ENCODE peak calls at places on chromosome 19, in six cellular contexts. R, W, G, U, K and P are unnamed samples.

GRCh38 chr19:15010497-15011255 is 31.0 kb upstream of the SLC1A6 start:
- DNase-seq in R (peak; percentile 94), W (no peak), G (no peak), U (no peak), K (no peak), P (no peak)

GRCh38 chr19:11288349-11288748 is 7.6 kb upstream of the TSPAN16 start:
- DNase-seq in R (peak; percentile 44), W (no peak), G (no peak), U (peak; percentile 41), K (no peak), P (no peak)

GRCh38 chr19:55688422-55689218 is 13.6 kb downstream of the EPN1 start:
- DNase-seq in R (no peak), W (no peak), G (no peak), U (no peak), K (no peak), P (no peak)

GRCh38 chr19:55223291-55224037 is 5.1 kb downstream of the TMEM86B start:
- DNase-seq in R (no peak), W (no peak), G (no peak), U (no peak), K (no peak), P (no peak)

GRCh38 chr19:5447700-5448311 is 7.4 kb upstream of the ZNRF4 start:
- DNase-seq in R (no peak), W (no peak), G (no peak), U (no peak), K (no peak), P (no peak)

GRCh38 chr19:33481863-33482262 is 39.7 kb downstream of the PEPD start:
- DNase-seq in R (no peak), W (no peak), G (no peak), U (no peak), K (no peak), P (no peak)

GRCh38 chr19:50649433-50650391 is at the start of gene C19orf81:
- DNase-seq in R (peak; percentile 97), W (no peak), G (no peak), U (peak; percentile 6), K (no peak), P (no peak)

GRCh38 chr19:8506402-8506957 is 4.0 kb upstream of the PRAM1 start:
- DNase-seq in R (peak; percentile 75), W (no peak), G (no peak), U (no peak), K (peak; percentile 72), P (peak; percentile 53)

GRCh38 chr19:42284066-42284501 is 15.0 kb downstream of the CIC start:
- DNase-seq in R (peak; percentile 54), W (peak; percentile 78), G (peak; percentile 77), U (peak; percentile 71), K (peak; percentile 79), P (peak; percentile 85)

GRCh38 chr19:41877490-41877876 is 404 bp downstream of the CD79A start:
- DNase-seq in R (no peak), W (no peak), G (peak; percentile 83), U (no peak), K (no peak), P (no peak)

GRCh38 chr19:52734340-52734892 is 428 bp downstream of the ZNF611 start:
- DNase-seq in R (peak; percentile 39), W (no peak), G (no peak), U (no peak), K (peak; percentile 31), P (no peak)

GRCh38 chr19:56538761-56539263 is at the start of gene ZFP28:
- DNase-seq in R (peak; percentile 68), W (peak; percentile 85), G (peak; percentile 70), U (no peak), K (peak; percentile 86), P (no peak)

GRCh38 chr19:29667941-29668340 is 2.7 kb downstream of the PLEKHF1 start:
- DNase-seq in R (no peak), W (no peak), G (peak; percentile 81), U (no peak), K (no peak), P (no peak)

GRCh38 chr19:29666634-29667389 is 1.6 kb downstream of the PLEKHF1 start:
- DNase-seq in R (peak; percentile 71), W (peak; percentile 83), G (no peak), U (peak; percentile 64), K (peak; percentile 68), P (peak; percentile 51)

GRCh38 chr19:29667390-29667783 is 2.1 kb downstream of the PLEKHF1 start:
- DNase-seq in R (no peak), W (no peak), G (no peak), U (no peak), K (no peak), P (no peak)

GRCh38 chr19:29670255-29670654 is 5.0 kb downstream of the PLEKHF1 start:
- DNase-seq in R (no peak), W (no peak), G (no peak), U (no peak), K (no peak), P (no peak)

GRCh38 chr19:29668746-29669609 is 3.7 kb downstream of the PLEKHF1 start:
- DNase-seq in R (no peak), W (no peak), G (no peak), U (no peak), K (no peak), P (no peak)
- TF ChIP-seq CTCF in R (peak; percentile 44), W (peak; percentile 17), G (no peak), U (peak; percentile 6), K (no peak), P (no peak)

DNA sequence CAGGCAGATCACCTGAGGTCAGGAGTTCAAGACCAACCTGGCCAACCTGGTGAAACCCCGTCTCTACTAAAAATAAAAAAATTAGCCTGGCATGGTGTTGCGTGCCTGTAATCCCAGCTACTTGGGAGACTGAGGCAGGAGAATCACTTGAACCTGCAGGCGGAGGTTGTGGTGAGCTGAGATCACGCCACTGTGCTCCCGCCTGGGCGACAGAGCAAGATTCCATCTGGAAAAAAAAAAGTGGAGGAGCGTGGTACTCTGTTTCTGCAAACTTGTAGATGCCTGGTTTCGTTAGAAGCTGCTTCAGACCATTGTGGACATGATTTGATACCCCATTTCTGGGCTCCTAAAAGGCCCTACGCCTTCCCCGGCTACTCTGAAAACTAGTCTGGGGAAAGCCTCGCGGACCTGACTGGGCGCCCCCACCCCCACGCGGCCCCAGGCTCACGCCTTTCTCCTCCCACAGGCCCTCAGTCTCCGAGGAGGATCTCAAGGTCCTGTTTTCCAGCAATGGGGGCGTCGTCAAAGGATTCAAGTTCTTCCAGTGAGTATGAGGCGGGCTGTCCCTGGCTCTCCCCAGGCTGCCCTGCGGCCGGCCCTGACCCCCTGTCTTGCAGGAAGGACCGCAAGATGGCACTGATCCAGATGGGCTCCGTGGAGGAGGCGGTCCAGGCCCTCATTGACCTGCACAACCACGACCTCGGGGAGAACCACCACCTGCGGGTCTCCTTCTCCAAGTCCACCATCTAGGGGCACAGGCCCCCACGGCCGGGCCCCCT is 11.5 kb downstream of the PLPPR3 start:
- DNase-seq in R (peak; percentile 21), W (peak; percentile 11), G (no peak), U (no peak), K (no peak), P (no peak)
- H3K4me1 ChIP-seq in R (no peaks in the 10 kb centered on the region), W (no peaks in the 10 kb centered on the region), G (no peaks in the 10 kb centered on the region), U (no peaks in the 10 kb centered on the region), K (no peaks in the 10 kb centered on the region), P (no peaks in the 10 kb centered on the region)

DNA sequence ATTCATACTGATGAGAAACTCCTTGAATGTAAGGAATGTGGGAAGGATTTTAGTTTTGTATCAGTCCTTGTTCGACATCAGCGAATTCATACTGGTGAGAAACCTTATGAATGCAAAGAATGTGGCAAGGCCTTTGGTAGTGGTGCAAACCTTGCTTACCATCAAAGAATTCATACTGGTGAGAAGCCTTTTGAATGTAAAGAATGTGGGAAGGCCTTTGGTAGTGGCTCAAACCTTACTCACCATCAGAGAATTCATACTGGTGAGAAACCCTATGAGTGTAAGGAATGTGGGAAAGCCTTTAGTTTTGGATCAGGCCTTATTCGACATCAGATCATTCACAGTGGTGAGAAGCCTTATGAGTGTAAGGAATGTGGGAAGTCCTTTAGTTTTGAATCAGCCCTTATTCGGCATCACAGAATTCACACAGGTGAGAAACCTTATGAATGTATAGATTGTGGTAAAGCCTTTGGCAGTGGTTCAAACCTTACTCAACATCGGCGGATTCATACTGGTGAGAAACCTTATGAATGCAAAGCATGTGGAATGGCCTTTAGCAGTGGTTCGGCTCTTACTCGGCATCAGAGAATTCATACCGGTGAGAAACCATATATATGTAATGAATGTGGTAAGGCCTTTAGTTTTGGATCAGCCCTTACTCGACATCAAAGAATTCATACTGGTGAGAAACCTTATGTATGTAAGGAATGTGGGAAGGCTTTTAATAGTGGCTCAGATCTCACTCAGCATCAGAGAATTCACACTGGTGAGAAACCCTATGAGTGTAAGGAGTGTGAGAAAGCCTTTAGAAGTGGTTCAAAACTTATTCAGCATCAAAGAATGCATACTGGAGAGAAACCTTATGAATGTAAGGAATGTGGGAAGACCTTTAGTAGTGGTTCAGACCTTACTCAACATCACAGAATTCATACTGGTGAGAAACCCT is 26.6 kb downstream of the ZNF345 start:
- DNase-seq in R (peak; percentile 3), W (no peak), G (no peak), U (no peak), K (no peak), P (no peak)
- H3K4me3 ChIP-seq in R (no peak overlapping the region), W (no peak overlapping the region), G (no peak overlapping the region), U (no peak overlapping the region), K (no peak overlapping the region), P (no peak overlapping the region)

GRCh38 chr19:2732157-2732725 is 7.6 kb downstream of the SLC39A3 start:
- DNase-seq in R (no peak), W (no peak), G (no peak), U (no peak), K (no peak), P (no peak)
- TF ChIP-seq CTCF in R (no peak), W (no peak), G (no peak), U (no peak), K (no peak), P (no peak)

DNA sequence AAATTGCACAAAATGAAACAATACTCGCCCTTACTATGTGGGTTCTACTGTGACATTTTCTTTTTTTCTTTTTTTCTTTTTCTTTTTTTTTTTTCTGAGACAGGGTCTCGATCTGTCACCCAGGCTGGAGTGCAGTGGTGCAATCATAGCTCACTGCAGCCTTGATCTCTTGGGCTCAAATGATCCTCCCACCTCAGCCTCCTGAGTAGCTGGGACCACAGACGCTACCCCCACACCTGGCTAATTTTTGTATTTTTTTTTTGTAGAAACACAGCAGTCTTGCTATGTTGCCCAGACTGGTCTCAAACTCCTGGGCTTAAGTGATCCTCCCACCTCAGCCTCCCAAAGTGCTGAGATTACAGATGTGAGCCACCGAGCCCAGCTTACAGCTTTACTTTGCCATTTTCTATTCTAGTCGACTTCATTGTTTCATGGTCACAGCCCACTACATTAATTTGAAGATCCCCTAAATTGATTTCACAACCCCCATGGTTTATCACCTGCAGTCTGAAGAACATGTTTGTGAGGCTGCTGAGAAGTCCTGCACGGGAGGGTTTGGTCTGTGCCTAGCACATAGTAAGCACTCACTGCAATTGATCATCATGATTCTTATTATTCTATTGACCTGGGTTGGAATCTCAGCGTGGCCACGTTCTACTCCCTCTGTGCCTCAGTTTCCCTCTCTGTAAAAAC is 3.8 kb downstream of the BCL3 start:
- DNase-seq in R (no peak), W (no peak), G (no peak), U (no peak), K (no peak), P (no peak)
- H3K4me1 ChIP-seq in R (peaks cover 28% of the 10 kb centered on the region), W (peaks cover 88% of the 10 kb centered on the region), G (peaks cover 26% of the 10 kb centered on the region), U (peaks cover 44% of the 10 kb centered on the region), K (peaks cover 72% of the 10 kb centered on the region), P (peaks cover 86% of the 10 kb centered on the region)